ENCODE peak calls at places on chromosomes 7 and 10, in nine cellular contexts. G, E, D, W, V, H, P, R and X are unnamed samples.

GRCh38 chr7:71480814-71481213 is 348.9 kb downstream of the GALNT17 start:
- DNase-seq in H (no peak), E (no peak), R (no peak), P (no peak), V (no peak), D (no peak), G (no peak), W (no peak), X (no peak)

GRCh38 chr10:132192991-132193670 is 6.4 kb downstream of the DPYSL4 start:
- DNase-seq in H (peak), G (no peak), E (no peak), W (no peak), P (no peak), D (no peak), V (no peak), R (no peak), X (no peak)

GRCh38 chr7:20532841-20533240 is 82.6 kb upstream of the ABCB5 start:
- DNase-seq in E (no peak), G (no peak), H (no peak), W (no peak), R (no peak), D (peak), V (no peak), P (no peak), X (no peak)

GRCh38 chr10:48890904-48891839 is 48.5 kb downstream of the LRRC18 start:
- DNase-seq in E (no peak), W (no peak), P (no peak), R (no peak), H (no peak), G (no peak), D (no peak), V (no peak), X (no peak)

GRCh38 chr7:24801910-24802699 is 44.8 kb upstream of the GSDME start:
- DNase-seq in D (no peak), P (no peak), H (no peak), R (no peak), G (no peak), W (no peak), V (no peak), E (no peak), X (no peak)

GRCh38 chr10:79286318-79286951 is 60.8 kb upstream of the PPIF start:
- DNase-seq in G (peak), R (peak), P (peak), D (no peak), V (no peak), E (no peak), W (peak), H (peak), X (no peak)

GRCh38 chr7:15915694-15916093 is 229.2 kb upstream of the MEOX2 start:
- DNase-seq in G (no peak), D (no peak), H (no peak), E (no peak), W (no peak), V (no peak), R (no peak), P (no peak), X (no peak)

GRCh38 chr10:114879541-114880158 is 58.1 kb downstream of the FHIP2A start:
- DNase-seq in E (peak), V (no peak), W (no peak), P (no peak), R (no peak), H (no peak), D (peak), G (no peak), X (peak)

GRCh38 chr10:123796736-123797135 is 94.9 kb downstream of the CPXM2 start:
- DNase-seq in D (no peak), V (no peak), P (no peak), R (no peak), G (no peak), H (no peak), E (no peak), W (peak), X (no peak)

GRCh38 chr7:129970816-129971215 is 18.1 kb upstream of the UBE2H start:
- DNase-seq in P (no peak), E (no peak), V (no peak), G (no peak), W (peak), D (peak), R (no peak), H (no peak), X (no peak)

GRCh38 chr7:76318488-76319353 is 16.2 kb downstream of the HSPB1 start:
- DNase-seq in H (peak), W (peak), V (peak), D (peak), P (peak), G (peak), E (peak), R (peak), X (peak)

GRCh38 chr7:132756482-132756990 is 180.3 kb upstream of the PLXNA4 start:
- DNase-seq in P (no peak), V (no peak), R (no peak), D (no peak), H (no peak), E (no peak), W (no peak), G (no peak), X (no peak)

GRCh38 chr10:21030096-21030495 is 133.0 kb upstream of the NEBL start:
- DNase-seq in W (no peak), D (peak), E (no peak), R (no peak), H (no peak), P (no peak), V (no peak), G (no peak), X (no peak)

GRCh38 chr10:95260909-95261552 is 29.8 kb downstream of the PDLIM1 start:
- DNase-seq in R (no peak), V (peak), P (no peak), G (no peak), E (no peak), W (peak), H (no peak), D (peak), X (no peak)

GRCh38 chr10:97197030-97197500 is 11.3 kb upstream of the SLIT1 start:
- DNase-seq in W (no peak), E (no peak), R (no peak), H (no peak), D (no peak), P (peak), V (no peak), G (no peak), X (no peak)

GRCh38 chr10:103717341-103718246 is 137.8 kb downstream of the SH3PXD2A start:
- DNase-seq in E (no peak), P (no peak), H (no peak), R (no peak), W (no peak), V (no peak), D (no peak), G (no peak), X (no peak)

GRCh38 chr10:129877773-129878371 is 86.2 kb downstream of the EBF3 start:
- DNase-seq in G (no peak), R (no peak), E (peak), W (peak), P (no peak), D (peak), V (no peak), H (no peak), X (peak)

GRCh38 chr7:74585844-74586243 is 71.7 kb upstream of the GTF2I start:
- DNase-seq in G (no peak), R (no peak), W (no peak), E (no peak), V (no peak), H (no peak), D (no peak), P (no peak), X (no peak)

GRCh38 chr10:787933-788651 is 98.6 kb upstream of the DIP2C start:
- DNase-seq in R (no peak), G (no peak), W (peak), P (no peak), H (no peak), D (no peak), V (no peak), E (no peak), X (no peak)

GRCh38 chr10:56596257-56596656 is 235.2 kb upstream of the ZWINT start:
- DNase-seq in P (no peak), E (no peak), R (no peak), V (no peak), G (no peak), D (peak), W (no peak), H (no peak), X (no peak)

GRCh38 chr7:150937848-150938561 is 40.1 kb downstream of the KCNH2 start:
- DNase-seq in P (peak), W (no peak), E (no peak), R (no peak), V (no peak), H (peak), D (peak), G (no peak), X (no peak)

GRCh38 chr10:76553700-76554470 is 1083.7 kb downstream of the KCNMA1 start:
- DNase-seq in G (no peak), H (no peak), V (no peak), P (no peak), E (no peak), D (no peak), W (no peak), R (no peak), X (no peak)

GRCh38 chr10:62732841-62733653 is 71.5 kb upstream of the ADO start:
- DNase-seq in H (no peak), D (peak), W (no peak), P (no peak), G (no peak), E (no peak), R (no peak), V (no peak), X (no peak)

GRCh38 chr10:78312197-78313046 is 278.8 kb downstream of the RPS24 start:
- DNase-seq in H (no peak), P (no peak), R (no peak), G (no peak), E (no peak), W (peak), D (no peak), V (no peak), X (no peak)

GRCh38 chr7:70569335-70569819 is 562.6 kb upstream of the GALNT17 start:
- DNase-seq in P (no peak), G (no peak), W (no peak), R (no peak), H (no peak), D (no peak), V (no peak), E (no peak), X (no peak)

GRCh38 chr10:36341466-36341865 is 699.4 kb upstream of the FZD8 start:
- DNase-seq in W (no peak), D (peak), R (no peak), P (no peak), V (no peak), G (no peak), H (no peak), E (no peak), X (no peak)

GRCh38 chr7:37970211-37970610 is 49.8 kb downstream of the EPDR1 start:
- DNase-seq in W (no peak), G (no peak), V (no peak), H (no peak), R (no peak), P (no peak), E (no peak), D (no peak), X (no peak)

GRCh38 chr10:58951750-58952149 is 224.7 kb upstream of the PHYHIPL start:
- DNase-seq in E (no peak), H (no peak), G (no peak), P (no peak), V (no peak), W (no peak), D (peak), R (no peak), X (no peak)

GRCh38 chr7:95796617-95797016 is 24.3 kb downstream of the DYNC1I1 start:
- DNase-seq in W (no peak), R (no peak), V (no peak), D (no peak), G (no peak), P (no peak), E (no peak), H (no peak), X (no peak)

GRCh38 chr7:129769400-129769774 is 157.9 kb downstream of the NRF1 start:
- DNase-seq in D (no peak), W (no peak), R (no peak), E (no peak), P (no peak), V (no peak), H (no peak), G (no peak), X (no peak)

GRCh38 chr7:116356979-116357378 is 142.6 kb upstream of the CAV2 start:
- DNase-seq in P (no peak), E (peak), G (no peak), W (no peak), R (no peak), V (no peak), H (no peak), D (no peak), X (no peak)

GRCh38 chr7:44065431-44066110 is at the start of gene PGAM2:
- DNase-seq in P (no peak), W (no peak), G (no peak), E (no peak), V (no peak), D (no peak), R (no peak), H (peak), X (no peak)

GRCh38 chr7:92763636-92764423 is 72.5 kb downstream of the CDK6 start:
- DNase-seq in R (no peak), P (no peak), H (no peak), D (peak), V (no peak), W (peak), G (no peak), E (no peak), X (no peak)

GRCh38 chr10:45649296-45649695 is 23.3 kb downstream of the ZFAND4 start:
- DNase-seq in V (no peak), E (no peak), D (no peak), H (no peak), W (no peak), P (no peak), G (no peak), R (no peak), X (no peak)

GRCh38 chr7:107593025-107593410 is 13.0 kb downstream of the BCAP29 start:
- DNase-seq in H (no peak), G (no peak), V (no peak), D (no peak), P (no peak), R (no peak), W (no peak), E (no peak), X (no peak)

GRCh38 chr10:114665873-114666272 is 7.8 kb upstream of the ABLIM1 start:
- DNase-seq in P (no peak), H (no peak), R (no peak), W (no peak), V (no peak), E (no peak), D (no peak), G (no peak), X (no peak)

GRCh38 chr10:110794808-110795207 is 76.9 kb upstream of the PDCD4 start:
- DNase-seq in R (no peak), P (no peak), H (no peak), E (no peak), V (no peak), D (no peak), W (no peak), G (no peak), X (no peak)

GRCh38 chr7:17986826-17987225 is 40.8 kb downstream of the PRPS1L1 start:
- DNase-seq in G (no peak), W (no peak), R (no peak), V (peak), H (no peak), P (no peak), E (no peak), D (peak), X (no peak)

GRCh38 chr10:6748029-6748428 is 168.0 kb upstream of the PRKCQ start:
- DNase-seq in D (no peak), V (no peak), W (no peak), P (no peak), H (no peak), G (no peak), E (no peak), R (no peak), X (no peak)

GRCh38 chr7:115099906-115100305 is 178.0 kb downstream of the MDFIC start:
- DNase-seq in E (no peak), V (peak), H (no peak), D (peak), W (no peak), G (no peak), R (no peak), P (no peak), X (no peak)
- TF ChIP-seq CTCF in E (no peak), V (no peak), H (no peak), D (no peak), W (no peak), G (no peak), R (no peak), P (no peak), X (no peak)

DNA sequence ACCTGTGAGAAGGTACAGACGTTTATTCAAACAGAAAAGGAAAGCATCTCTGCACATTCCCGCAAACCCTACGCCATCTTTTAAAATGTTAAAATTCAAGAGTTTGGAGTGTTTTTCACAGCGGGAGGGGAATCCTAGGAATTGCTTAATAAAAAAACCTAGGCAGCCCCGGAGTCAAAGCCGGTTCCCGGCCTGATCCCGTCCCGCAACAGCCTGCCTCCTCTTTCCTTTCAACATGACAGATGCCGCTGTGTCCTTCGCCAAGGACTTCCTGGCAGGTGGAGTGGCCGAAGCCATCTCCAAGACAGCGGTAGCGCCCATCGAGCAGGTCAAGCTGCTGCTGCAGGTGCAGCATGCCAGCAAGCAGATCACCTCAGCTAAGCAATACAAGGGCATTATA is 123.0 kb upstream of the VSTM2A start:
- DNase-seq in R (no peak), W (no peak), E (no peak), V (no peak), D (no peak), H (no peak), G (no peak), P (no peak), X (no peak)
- TF ChIP-seq CTCF in R (no peak), W (no peak), E (no peak), V (no peak), D (no peak), H (no peak), G (no peak), P (no peak), X (no peak)

DNA sequence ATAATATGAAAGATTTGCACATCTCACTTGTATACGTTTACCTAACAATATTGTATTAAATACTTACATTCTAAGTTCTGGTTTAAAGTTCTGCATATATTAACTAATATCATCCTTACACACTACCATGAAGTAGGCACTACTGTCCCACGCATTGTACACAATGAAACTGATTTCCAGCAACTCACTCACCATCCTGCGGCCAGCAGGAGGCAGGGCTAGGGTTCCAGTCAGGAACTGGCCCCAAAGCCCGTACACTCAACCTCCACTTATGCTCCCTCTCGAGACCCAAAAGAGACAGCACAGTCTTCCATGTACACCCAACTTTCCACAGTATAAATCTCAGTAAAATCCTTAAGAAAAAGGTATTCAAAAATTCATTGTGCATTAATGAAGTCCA is 41.4 kb downstream of the GRID1 start:
- DNase-seq in E (no peak), G (no peak), V (no peak), H (no peak), W (no peak), D (no peak), P (no peak), R (no peak), X (no peak)
- TF ChIP-seq CTCF in E (no peak), G (no peak), V (no peak), H (no peak), W (no peak), D (no peak), P (no peak), R (no peak), X (no peak)

GRCh38 chr7:105764506-105764905 is 111.9 kb downstream of the ATXN7L1 start:
- DNase-seq in E (no peak), R (no peak), G (no peak), W (no peak), V (no peak), D (no peak), P (no peak), H (no peak), X (no peak)

GRCh38 chr7:105756402-105756801 is 120.0 kb downstream of the ATXN7L1 start:
- DNase-seq in H (no peak), G (no peak), V (no peak), R (no peak), W (no peak), P (no peak), E (no peak), D (no peak), X (no peak)

GRCh38 chr7:105765846-105766245 is 110.6 kb downstream of the ATXN7L1 start:
- DNase-seq in W (no peak), D (no peak), V (no peak), R (no peak), G (no peak), P (no peak), H (no peak), E (no peak), X (no peak)

GRCh38 chr7:105760549-105761447 is 115.6 kb downstream of the ATXN7L1 start:
- DNase-seq in D (no peak), E (no peak), R (no peak), V (no peak), P (no peak), W (no peak), H (no peak), G (no peak), X (no peak)

GRCh38 chr7:105759670-105760548 is 116.5 kb downstream of the ATXN7L1 start:
- DNase-seq in H (no peak), E (peak), D (peak), W (peak), R (no peak), P (peak), V (no peak), G (no peak), X (peak)
- TF ChIP-seq CTCF in H (peak), E (peak), D (peak), W (peak), R (no peak), P (peak), V (peak), G (peak), X (peak)

DNA sequence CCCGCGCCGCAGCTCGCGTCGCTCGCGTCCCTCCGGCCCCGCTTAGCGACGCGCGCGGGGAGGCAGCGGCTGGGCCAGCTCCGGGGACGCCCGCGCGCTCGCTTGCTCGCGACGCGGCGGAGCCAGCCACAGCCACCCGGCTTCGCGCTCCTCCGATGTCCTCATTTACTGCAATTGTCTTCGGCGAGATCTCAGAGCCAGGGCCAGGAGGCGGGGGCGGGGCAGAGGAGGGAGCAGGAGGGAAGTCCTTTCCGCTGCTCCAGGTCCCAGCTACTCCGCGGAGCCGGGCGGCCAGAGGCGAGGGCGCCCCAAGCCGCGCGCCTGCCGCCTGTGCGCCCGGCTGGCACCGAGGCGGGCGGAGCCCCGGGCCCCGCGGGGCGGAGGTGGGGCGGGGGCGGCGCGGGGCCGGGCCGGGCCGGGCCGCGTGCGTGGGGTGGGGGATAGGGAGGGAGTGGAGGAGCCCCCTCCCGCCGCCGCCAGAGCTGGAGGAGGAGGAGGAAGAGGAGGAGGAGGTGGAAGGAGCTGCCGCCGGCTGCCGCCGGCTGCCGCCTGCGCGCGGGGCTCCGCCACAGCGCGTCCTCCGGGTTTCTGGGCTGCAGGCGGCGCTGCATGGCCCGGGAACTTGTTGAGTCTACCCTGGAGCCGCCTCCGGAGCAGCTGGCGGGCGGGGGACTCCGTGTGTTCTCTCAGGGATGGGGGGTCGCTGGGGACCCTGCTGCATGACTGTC is at the start of gene INSYN2A:
- DNase-seq in W (peak), E (peak), D (peak), G (no peak), V (no peak), P (peak), H (no peak), R (no peak), X (peak)
- TF ChIP-seq CTCF in W (no peak), E (peak), D (no peak), G (no peak), V (peak), P (no peak), H (no peak), R (no peak), X (no peak)